ENCODE peak calls at places on chromosomes 16 and 17, in ten cellular contexts. G is AG10803; A is brain microvascular endothelial cell; V is RPMI7951; R is NCI-H774; N is HEK293T; I is germinal center; S is mesendoderm; X is CD8-positive, alpha-beta memory T cell; Z is skeletal muscle cell. Q is an unnamed sample.

GRCh38 chr16:78045865-78046581 is 23.7 kb downstream of the CLEC3A start:
- DNase-seq in G (peak; percentile 49), A (peak; percentile 55), V (peak; percentile 61), R (no peak), N (peak; percentile 83), I (peak; percentile 13), S (peak; percentile 91), X (no peak), Z (peak; percentile 4), Q (no peak)

GRCh38 chr16:66295191-66295590 is 71.3 kb upstream of the CDH5 start:
- DNase-seq in G (no peak), A (no peak), V (no peak), R (no peak), N (no peak), I (no peak), S (no peak), X (no peak), Z (no peak), Q (no peak)

GRCh38 chr17:48761114-48761513 is 32.6 kb upstream of the HOXB13 start:
- DNase-seq in G (no peak), A (no peak), V (no peak), R (no peak), N (no peak), I (no peak), S (no peak), X (no peak), Z (no peak), Q (no peak)

GRCh38 chr16:17921357-17921978 is 415.1 kb downstream of the NPIPA8 start:
- DNase-seq in G (peak; percentile 12), A (no peak), V (peak; percentile 17), R (no peak), N (peak; percentile 35), I (peak; percentile 41), S (peak; percentile 62), X (peak; percentile 29), Z (no peak), Q (no peak)

GRCh38 chr16:4193920-4194319 is 48.0 kb downstream of the SRL start:
- DNase-seq in G (peak; percentile 26), A (no peak), V (no peak), R (no peak), N (no peak), I (no peak), S (no peak), X (no peak), Z (no peak), Q (no peak)

GRCh38 chr17:17044846-17045561 is 2.7 kb downstream of the MPRIP start:
- DNase-seq in G (peak; percentile 73), A (peak; percentile 59), V (peak; percentile 94), R (no peak), N (no peak), I (peak; percentile 66), S (peak; percentile 80), X (no peak), Z (peak; percentile 62), Q (peak; percentile 61)

GRCh38 chr16:57235128-57236092 is 9.6 kb upstream of the ARL2BP start:
- DNase-seq in G (no peak), A (peak; percentile 95), V (peak; percentile 71), R (peak; percentile 46), N (no peak), I (peak; percentile 60), S (peak; percentile 38), X (no peak), Z (peak; percentile 48), Q (peak; percentile 53)

GRCh38 chr17:77489898-77490265 is 349.1 kb downstream of the SEC14L1 start:
- DNase-seq in G (peak; percentile 48), A (no peak), V (no peak), R (no peak), N (no peak), I (no peak), S (no peak), X (no peak), Z (no peak), Q (no peak)

GRCh38 chr17:28270055-28270454 is 48.9 kb upstream of the TMEM97 start:
- DNase-seq in G (no peak), A (no peak), V (no peak), R (no peak), N (no peak), I (no peak), S (no peak), X (no peak), Z (no peak), Q (no peak)

GRCh38 chr17:17053446-17054379 is 11.5 kb downstream of the MPRIP start:
- DNase-seq in G (no peak), A (no peak), V (no peak), R (no peak), N (no peak), I (no peak), S (no peak), X (no peak), Z (no peak), Q (no peak)

GRCh38 chr17:79612468-79613194 is 1.8 kb upstream of the RBFOX3 start:
- DNase-seq in G (peak; percentile 5), A (no peak), V (peak; percentile 5), R (peak; percentile 51), N (peak; percentile 88), I (peak; percentile 47), S (peak; percentile 80), X (peak; percentile 40), Z (no peak), Q (no peak)

GRCh38 chr16:73064996-73065349 is 17.0 kb upstream of the ZFHX3 start:
- DNase-seq in G (no peak), A (no peak), V (no peak), R (no peak), N (no peak), I (no peak), S (no peak), X (no peak), Z (no peak), Q (no peak)

GRCh38 chr17:51921500-51921899 is 237.0 kb downstream of the CA10 start:
- DNase-seq in G (no peak), A (no peak), V (no peak), R (no peak), N (no peak), I (no peak), S (no peak), X (no peak), Z (no peak), Q (no peak)

GRCh38 chr17:75011788-75012319 is 616 bp upstream of the MRPL58 start:
- DNase-seq in G (peak; percentile 78), A (peak; percentile 54), V (peak; percentile 67), R (peak; percentile 52), N (peak; percentile 52), I (no peak), S (no peak), X (no peak), Z (no peak), Q (peak; percentile 72)

GRCh38 chr17:76726231-76726765 is at the start of gene JMJD6:
- DNase-seq in G (peak; percentile 97), A (peak; percentile 93), V (peak; percentile 93), R (peak; percentile 98), N (peak; percentile 89), I (no peak), S (peak; percentile 98), X (no peak), Z (peak; percentile 89), Q (peak; percentile 96)

GRCh38 chr17:48756816-48757215 is 28.3 kb upstream of the HOXB13 start:
- DNase-seq in G (no peak), A (no peak), V (no peak), R (peak; percentile 70), N (peak; percentile 5), I (no peak), S (no peak), X (no peak), Z (no peak), Q (no peak)

GRCh38 chr17:8057691-8058114 is 18.8 kb downstream of the ALOX15B start:
- DNase-seq in G (peak; percentile 73), A (peak; percentile 77), V (peak; percentile 73), R (peak; percentile 65), N (peak; percentile 80), I (peak; percentile 85), S (peak; percentile 90), X (peak; percentile 11), Z (peak; percentile 46), Q (peak; percentile 76)

GRCh38 chr16:51035711-51036110 is 115.4 kb downstream of the SALL1 start:
- DNase-seq in G (no peak), A (no peak), V (no peak), R (no peak), N (no peak), I (no peak), S (no peak), X (no peak), Z (no peak), Q (no peak)

GRCh38 chr16:1338119-1338730 is 4.8 kb downstream of the BAIAP3 start:
- DNase-seq in G (no peak), A (no peak), V (no peak), R (no peak), N (no peak), I (no peak), S (no peak), X (no peak), Z (no peak), Q (no peak)

GRCh38 chr16:1290860-1291575 is 18.4 kb upstream of the UBE2I start:
- DNase-seq in G (no peak), A (no peak), V (no peak), R (no peak), N (no peak), I (no peak), S (no peak), X (no peak), Z (no peak), Q (no peak)